ENCODE peak calls at places on chromosomes 13 and 19, in six cellular contexts. K is A673, N is thyroid gland, G is heart left ventricle, O is endothelial cell of umbilical vein, X is A549. R is an unnamed sample. For H3K4me1, the result is how much of the 10 kb centered on the place peaks cover.

GRCh38 chr13:79457948-79458347 is 23.0 kb upstream of the NDFIP2 start:
- DNase-seq in K (no peak), N (no peak), G (no peak), O (peak), X (no peak), R (no peak)

GRCh38 chr13:36520111-36520510 is 87.8 kb downstream of the CCNA1 start:
- DNase-seq in K (peak), N (no peak), G (no peak), O (no peak), X (no peak), R (no peak)

GRCh38 chr13:31073859-31074718 is 87.6 kb downstream of the HSPH1 start:
- DNase-seq in K (peak), N (no peak), G (no peak), O (no peak), X (no peak), R (no peak)

GRCh38 chr19:49333426-49334288 is 1.5 kb upstream of the CD37 start:
- DNase-seq in K (no peak), N (no peak), G (no peak), O (no peak), X (no peak), R (no peak)

GRCh38 chr13:45055198-45055901 is 65.0 kb upstream of the GTF2F2 start:
- DNase-seq in K (peak), N (no peak), G (no peak), O (peak), X (peak), R (no peak)

GRCh38 chr13:94641432-94641941 is 39.8 kb downstream of the GPR180 start:
- DNase-seq in K (peak), N (no peak), G (no peak), O (peak), X (peak), R (no peak)

GRCh38 chr13:101626925-101627555 is 174.6 kb downstream of the ITGBL1 start:
- DNase-seq in K (peak), N (peak), G (no peak), O (peak), X (no peak), R (no peak)

GRCh38 chr19:15532779-15533521 is 24.6 kb downstream of the CYP4F22 start:
- DNase-seq in K (no peak), N (no peak), G (no peak), O (no peak), X (no peak), R (no peak)

GRCh38 chr13:73018336-73018735 is 40.5 kb upstream of the KLF5 start:
- DNase-seq in K (no peak), N (no peak), G (no peak), O (no peak), X (peak), R (no peak)

GRCh38 chr13:24664726-24665409 is 15.3 kb upstream of the ATP12A start:
- DNase-seq in K (no peak), N (no peak), G (no peak), O (no peak), X (no peak), R (no peak)

GRCh38 chr19:16000024-16000687 is 51.3 kb downstream of the OR10H4 start:
- DNase-seq in K (no peak), N (no peak), G (no peak), O (no peak), X (no peak), R (no peak)

GRCh38 chr19:6527893-6528543 is 2.8 kb upstream of the TNFSF9 start:
- DNase-seq in K (no peak), N (no peak), G (no peak), O (no peak), X (no peak), R (no peak)

DNA sequence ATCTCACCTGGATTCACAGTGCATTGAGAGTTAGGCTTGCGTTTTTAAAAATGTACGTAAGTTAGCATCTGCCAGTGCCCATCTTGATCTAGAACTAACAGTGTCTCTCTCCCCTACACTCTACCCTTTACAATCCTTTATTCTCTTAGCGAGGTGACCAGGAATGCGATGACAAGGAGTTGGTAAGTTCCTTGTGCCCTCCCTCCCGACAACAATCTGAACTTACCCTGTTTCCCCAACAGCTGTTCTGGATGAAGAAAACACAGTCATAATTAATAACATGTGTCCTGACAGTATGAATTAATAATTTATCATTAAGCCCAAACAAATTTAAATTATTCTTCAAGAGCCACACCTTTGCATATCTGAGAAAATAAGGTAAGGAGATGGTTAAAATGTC is 6.3 kb downstream of the TSHZ3 start:
- DNase-seq in K (no peak), N (no peak), G (no peak), O (no peak), X (no peak), R (no peak)
- H3K4me1 ChIP-seq in K (half or more), N (half or more), G (under half), O (under half), X (under half), R (under half)

GRCh38 chr19:47381653-47382279 is 32.7 kb downstream of the DHX34 start:
- DNase-seq in K (no peak), N (no peak), G (no peak), O (no peak), X (no peak), R (peak)
- H3K4me3 ChIP-seq in K (no peak), N (no peak), G (no peak), O (no peak), X (no peak), R (no peak)

GRCh38 chr19:14059652-14060155 is 2.2 kb downstream of the PALM3 start:
- DNase-seq in K (no peak), N (no peak), G (no peak), O (no peak), X (no peak), R (no peak)

GRCh38 chr19:14061081-14061749 is 661 bp downstream of the PALM3 start:
- DNase-seq in K (no peak), N (peak), G (no peak), O (no peak), X (no peak), R (peak)

GRCh38 chr19:14058182-14059092 is 3.4 kb downstream of the PALM3 start:
- DNase-seq in K (no peak), N (no peak), G (no peak), O (no peak), X (no peak), R (no peak)

GRCh38 chr19:14056741-14057356 is 5.0 kb downstream of the PALM3 start:
- DNase-seq in K (no peak), N (no peak), G (no peak), O (no peak), X (no peak), R (no peak)

DNA sequence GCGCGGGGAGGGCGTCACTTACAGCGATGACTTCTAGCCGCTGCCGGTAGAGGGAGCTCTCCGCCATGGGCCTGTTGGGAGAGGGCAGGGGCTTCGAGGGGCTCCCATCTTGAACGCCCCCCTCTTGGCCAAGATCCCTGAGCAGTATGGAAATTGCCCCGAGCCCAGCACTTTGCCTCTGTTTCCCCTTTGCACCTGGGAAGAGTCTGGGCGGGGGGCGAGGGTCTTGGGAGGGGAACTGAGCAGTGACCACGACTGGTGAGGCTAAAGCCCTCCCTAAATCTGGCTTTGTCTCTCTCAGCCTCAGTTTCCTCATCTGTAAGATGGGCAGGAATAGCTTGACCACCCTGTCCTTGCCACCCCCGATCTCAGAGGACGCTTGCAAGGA is 2.8 kb downstream of the PALM3 start:
- DNase-seq in K (peak), N (no peak), G (no peak), O (no peak), X (no peak), R (no peak)
- TF ChIP-seq CTCF in K (peak), N (peak), G (peak), O (peak), X (peak), R (peak)

GRCh38 chr19:45035755-45036154 is 3.1 kb upstream of the CLASRP start:
- DNase-seq in K (no peak), N (no peak), G (no peak), O (no peak), X (no peak), R (no peak)

GRCh38 chr19:45041125-45041524 is 2.3 kb downstream of the CLASRP start:
- DNase-seq in K (no peak), N (no peak), G (no peak), O (no peak), X (no peak), R (no peak)

GRCh38 chr19:45037393-45038169 is 1.3 kb upstream of the CLASRP start:
- DNase-seq in K (no peak), N (no peak), G (no peak), O (no peak), X (no peak), R (no peak)

GRCh38 chr19:45038931-45039893 is at the start of gene CLASRP:
- DNase-seq in K (peak), N (peak), G (peak), O (peak), X (peak), R (peak)

GRCh38 chr19:45040059-45040767 is 1.4 kb downstream of the CLASRP start:
- DNase-seq in K (no peak), N (no peak), G (no peak), O (no peak), X (no peak), R (no peak)
- H3K4me1 ChIP-seq in K (under half), N (under half), G (under half), O (under half), X (under half), R (under half)

DNA sequence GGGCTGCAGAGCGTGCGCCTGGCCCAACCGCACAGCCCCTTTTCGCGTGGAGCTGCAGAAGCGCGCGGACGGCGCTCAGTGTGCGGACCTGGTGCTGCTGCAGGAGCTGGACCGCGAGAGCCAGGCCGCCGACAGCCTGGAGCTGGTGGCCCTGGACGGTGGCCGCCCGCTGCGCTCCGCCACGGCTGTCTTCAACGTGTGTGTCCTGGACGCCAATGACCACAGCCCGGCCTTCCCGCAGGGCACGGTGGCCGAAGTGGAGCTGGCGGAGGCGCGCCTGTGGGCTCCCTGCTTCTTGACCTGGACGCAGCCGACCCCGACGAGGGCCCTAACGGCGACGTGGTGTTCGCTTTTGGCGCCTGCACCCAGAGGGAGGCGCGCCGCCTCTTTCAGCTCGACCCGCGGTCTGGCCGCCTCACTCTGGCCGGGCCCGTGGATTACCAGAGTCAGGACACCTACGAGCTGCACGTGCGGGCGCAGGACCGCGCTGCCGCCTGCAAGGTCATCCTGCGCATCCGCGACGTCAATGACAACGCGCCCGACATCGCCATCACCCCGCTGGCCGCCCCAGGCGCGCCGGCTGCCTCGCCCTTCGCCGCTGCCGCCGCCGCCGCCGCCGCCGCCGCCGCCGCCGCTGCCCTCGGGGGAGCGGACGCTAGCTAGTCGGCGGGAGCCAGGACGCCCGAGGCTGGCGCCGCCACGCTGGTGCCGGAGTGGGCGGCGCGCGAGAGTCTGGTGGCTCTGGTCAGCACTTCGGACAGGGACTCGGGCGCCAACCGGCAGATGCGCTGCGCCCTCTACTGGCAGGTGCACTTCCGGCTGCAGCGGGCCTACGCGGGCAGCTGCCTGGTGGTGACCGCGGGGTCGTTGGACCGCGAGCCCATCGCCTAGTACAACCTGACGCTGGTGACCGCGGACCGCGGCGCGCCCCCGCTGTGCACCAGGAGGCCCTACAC is 172.2 kb downstream of the OLFM4 start:
- DNase-seq in K (peak), N (peak), G (peak), O (no peak), X (no peak), R (peak)
- H3K4me3 ChIP-seq in K (no peak), N (no peak), G (no peak), O (no peak), X (no peak), R (no peak)

GRCh38 chr13:99605417-99606321 is 104.4 kb downstream of the TM9SF2 start:
- DNase-seq in K (no peak), N (peak), G (peak), O (peak), X (peak), R (peak)

GRCh38 chr13:99604636-99605035 is 103.4 kb downstream of the TM9SF2 start:
- DNase-seq in K (no peak), N (no peak), G (no peak), O (no peak), X (no peak), R (no peak)

GRCh38 chr13:99601535-99601934 is 100.3 kb downstream of the TM9SF2 start:
- DNase-seq in K (no peak), N (no peak), G (no peak), O (no peak), X (no peak), R (no peak)

GRCh38 chr13:99596180-99596579 is 94.9 kb downstream of the TM9SF2 start:
- DNase-seq in K (no peak), N (no peak), G (no peak), O (no peak), X (no peak), R (no peak)

DNA sequence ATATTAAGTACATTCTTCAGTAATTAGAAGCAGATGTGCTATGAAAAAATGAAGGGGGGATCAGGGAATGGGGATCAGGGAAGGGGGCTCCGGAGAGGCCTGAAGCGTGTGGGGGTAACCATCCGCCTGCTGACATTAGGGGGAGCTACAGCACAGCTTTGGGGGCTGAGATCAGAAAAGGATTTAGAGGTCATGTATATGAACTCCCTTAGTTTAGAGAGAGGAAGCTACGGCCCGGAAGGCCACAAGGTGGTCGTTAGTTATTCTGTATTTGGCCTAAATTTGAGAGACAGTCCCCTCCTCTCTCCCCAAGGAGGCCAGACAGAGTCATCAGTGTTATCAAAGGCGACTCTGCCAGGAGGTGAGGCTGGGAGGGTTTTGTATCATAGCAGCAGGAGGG is 99.0 kb downstream of the TM9SF2 start:
- DNase-seq in K (peak), N (no peak), G (no peak), O (no peak), X (no peak), R (no peak)
- TF ChIP-seq CTCF in K (peak), N (no peak), G (no peak), O (peak), X (peak), R (no peak)

R was measured in body of pancreas.